ENCODE peak calls at places on chromosomes 5 and 9, in seven cellular contexts. H, K, P, T, I, X and M are unnamed samples.

GRCh38 chr9:37529111-37529510 is 43.4 kb downstream of the POLR1E start:
- DNase-seq in T (peak), X (no peak), K (peak), I (peak), H (no peak), P (no peak), M (no peak)

GRCh38 chr5:53362521-53362941 is 117.9 kb upstream of the FST start:
- DNase-seq in T (no peak), P (peak), H (peak), K (no peak), X (no peak), I (peak), M (peak)

GRCh38 chr5:86737579-86737978 is 119.8 kb downstream of the COX7C start:
- DNase-seq in H (no peak), P (no peak), K (no peak), T (no peak), I (no peak), X (no peak), M (no peak)

GRCh38 chr9:30078195-30078594 is 2306.2 kb upstream of the ACO1 start:
- DNase-seq in X (no peak), H (no peak), I (no peak), P (no peak), K (no peak), T (no peak), M (no peak)

GRCh38 chr9:136808781-136809158 is 1.0 kb downstream of the RABL6 start:
- DNase-seq in H (no peak), I (peak), T (no peak), X (no peak), K (no peak), P (no peak), M (peak)

GRCh38 chr9:89674667-89675402 is 70.0 kb downstream of the GADD45G start:
- DNase-seq in X (no peak), T (no peak), I (peak), H (no peak), P (no peak), K (no peak), M (no peak)

GRCh38 chr9:28951945-28952344 is 1378.7 kb upstream of the C9orf72 start:
- DNase-seq in P (no peak), X (no peak), T (no peak), I (peak), H (peak), K (no peak), M (peak)

GRCh38 chr5:177099422-177100093 is 12.8 kb downstream of the FGFR4 start:
- DNase-seq in K (no peak), T (no peak), H (no peak), X (no peak), I (no peak), P (no peak), M (no peak)

GRCh38 chr9:110650261-110650660 is 18.3 kb upstream of the MUSK start:
- DNase-seq in H (peak), X (no peak), P (peak), I (peak), K (no peak), T (no peak), M (peak)

GRCh38 chr5:74206571-74207550 is 433.7 kb downstream of the ENC1 start:
- DNase-seq in T (no peak), X (peak), K (no peak), P (peak), H (peak), I (peak), M (peak)

GRCh38 chr9:101791938-101792337 is 53.5 kb upstream of the GRIN3A start:
- DNase-seq in I (peak), K (no peak), P (no peak), T (no peak), X (no peak), H (peak), M (peak)

GRCh38 chr5:41831155-41831554 is 39.1 kb downstream of the OXCT1 start:
- DNase-seq in K (no peak), X (no peak), I (no peak), T (no peak), P (no peak), H (no peak), M (no peak)

GRCh38 chr9:98140503-98140902 is 21.5 kb upstream of the TRIM14 start:
- DNase-seq in X (no peak), H (no peak), P (no peak), I (no peak), K (no peak), T (no peak), M (no peak)

GRCh38 chr5:7878381-7878873 is 9.5 kb downstream of the MTRR start:
- DNase-seq in K (no peak), X (no peak), T (no peak), H (peak), P (peak), I (peak), M (peak)